ENCODE peak calls at places on chromosomes 12 and 14, in eight cellular contexts. One of them, this sample, is unnamed.

GRCh38 chr12:93109794-93110203 is 180.7 kb upstream of the EEA1 start:
- DNase-seq in CD8-positive, alpha-beta T cell: no peak
- DNase-seq in AG09309: no peak
- DNase-seq in A549: no peak
- DNase-seq in AG10803: no peak
- DNase-seq in cardiac fibroblast: no peak
- DNase-seq in fibroblast of lung: no peak
- DNase-seq in ovary: peak
- DNase-seq in this sample: no peak

GRCh38 chr14:33796356-33796755 is 154.5 kb downstream of the EGLN3 start:
- DNase-seq in CD8-positive, alpha-beta T cell: no peak
- DNase-seq in AG09309: no peak
- DNase-seq in A549: no peak
- DNase-seq in AG10803: peak
- DNase-seq in cardiac fibroblast: peak
- DNase-seq in fibroblast of lung: peak
- DNase-seq in ovary: no peak
- DNase-seq in this sample: no peak

GRCh38 chr12:121810833-121811433 is 7.1 kb downstream of the SETD1B start:
- DNase-seq in CD8-positive, alpha-beta T cell: no peak
- DNase-seq in AG09309: no peak
- DNase-seq in A549: no peak
- DNase-seq in AG10803: no peak
- DNase-seq in cardiac fibroblast: no peak
- DNase-seq in fibroblast of lung: no peak
- DNase-seq in ovary: no peak
- DNase-seq in this sample: no peak

GRCh38 chr14:81275305-81275950 is 54.7 kb upstream of the GTF2A1 start:
- DNase-seq in CD8-positive, alpha-beta T cell: no peak
- DNase-seq in AG09309: no peak
- DNase-seq in A549: no peak
- DNase-seq in AG10803: no peak
- DNase-seq in cardiac fibroblast: no peak
- DNase-seq in fibroblast of lung: no peak
- DNase-seq in ovary: no peak
- DNase-seq in this sample: no peak

GRCh38 chr12:60849723-60850122 is 1253.9 kb downstream of the SLC16A7 start:
- DNase-seq in CD8-positive, alpha-beta T cell: no peak
- DNase-seq in AG09309: no peak
- DNase-seq in A549: no peak
- DNase-seq in AG10803: no peak
- DNase-seq in cardiac fibroblast: no peak
- DNase-seq in fibroblast of lung: no peak
- DNase-seq in ovary: no peak
- DNase-seq in this sample: no peak

GRCh38 chr14:100528962-100529560 is 58.2 kb downstream of the BEGAIN start:
- DNase-seq in CD8-positive, alpha-beta T cell: no peak
- DNase-seq in AG09309: no peak
- DNase-seq in A549: no peak
- DNase-seq in AG10803: no peak
- DNase-seq in cardiac fibroblast: no peak
- DNase-seq in fibroblast of lung: no peak
- DNase-seq in ovary: no peak
- DNase-seq in this sample: no peak

GRCh38 chr14:23660290-23661226 is 24.4 kb downstream of the DHRS2 start:
- DNase-seq in CD8-positive, alpha-beta T cell: no peak
- DNase-seq in AG09309: no peak
- DNase-seq in A549: no peak
- DNase-seq in AG10803: no peak
- DNase-seq in cardiac fibroblast: no peak
- DNase-seq in fibroblast of lung: no peak
- DNase-seq in ovary: peak
- DNase-seq in this sample: no peak

GRCh38 chr12:108938247-108938924 is 58.5 kb downstream of the DAO start:
- DNase-seq in CD8-positive, alpha-beta T cell: no peak
- DNase-seq in AG09309: no peak
- DNase-seq in A549: no peak
- DNase-seq in AG10803: no peak
- DNase-seq in cardiac fibroblast: no peak
- DNase-seq in fibroblast of lung: no peak
- DNase-seq in ovary: no peak
- DNase-seq in this sample: no peak

GRCh38 chr12:113230315-113231274 is 9.3 kb downstream of the TPCN1 start:
- DNase-seq in CD8-positive, alpha-beta T cell: no peak
- DNase-seq in AG09309: no peak
- DNase-seq in A549: no peak
- DNase-seq in AG10803: no peak
- DNase-seq in cardiac fibroblast: no peak
- DNase-seq in fibroblast of lung: no peak
- DNase-seq in ovary: no peak
- DNase-seq in this sample: no peak

GRCh38 chr12:52243774-52244614 is 11.0 kb downstream of the KRT7 start:
- DNase-seq in CD8-positive, alpha-beta T cell: peak
- DNase-seq in AG09309: peak
- DNase-seq in A549: peak
- DNase-seq in AG10803: peak
- DNase-seq in cardiac fibroblast: peak
- DNase-seq in fibroblast of lung: peak
- DNase-seq in ovary: peak
- DNase-seq in this sample: peak

GRCh38 chr12:6338955-6339761 is 2.7 kb downstream of the TNFRSF1A start:
- DNase-seq in CD8-positive, alpha-beta T cell: no peak
- DNase-seq in AG09309: no peak
- DNase-seq in A549: no peak
- DNase-seq in AG10803: no peak
- DNase-seq in cardiac fibroblast: peak
- DNase-seq in fibroblast of lung: peak
- DNase-seq in ovary: no peak
- DNase-seq in this sample: no peak

GRCh38 chr12:75850751-75851462 is 180.7 kb downstream of the PHLDA1 start:
- DNase-seq in CD8-positive, alpha-beta T cell: no peak
- DNase-seq in AG09309: no peak
- DNase-seq in A549: peak
- DNase-seq in AG10803: peak
- DNase-seq in cardiac fibroblast: peak
- DNase-seq in fibroblast of lung: peak
- DNase-seq in ovary: no peak
- DNase-seq in this sample: no peak

GRCh38 chr12:109596418-109597244 is 23.0 kb downstream of the MVK start:
- DNase-seq in CD8-positive, alpha-beta T cell: no peak
- DNase-seq in AG09309: no peak
- DNase-seq in A549: no peak
- DNase-seq in AG10803: no peak
- DNase-seq in cardiac fibroblast: no peak
- DNase-seq in fibroblast of lung: no peak
- DNase-seq in ovary: no peak
- DNase-seq in this sample: no peak

GRCh38 chr12:77401480-77402105 is 336.2 kb upstream of the E2F7 start:
- DNase-seq in CD8-positive, alpha-beta T cell: no peak
- DNase-seq in AG09309: peak
- DNase-seq in A549: no peak
- DNase-seq in AG10803: peak
- DNase-seq in cardiac fibroblast: no peak
- DNase-seq in fibroblast of lung: no peak
- DNase-seq in ovary: no peak
- DNase-seq in this sample: no peak

GRCh38 chr12:41709463-41710285 is 435.0 kb downstream of the GXYLT1 start:
- DNase-seq in CD8-positive, alpha-beta T cell: no peak
- DNase-seq in AG09309: no peak
- DNase-seq in A549: peak
- DNase-seq in AG10803: no peak
- DNase-seq in cardiac fibroblast: no peak
- DNase-seq in fibroblast of lung: no peak
- DNase-seq in ovary: no peak
- DNase-seq in this sample: no peak

GRCh38 chr12:85279449-85280137 is 427 bp upstream of the ALX1 start:
- DNase-seq in CD8-positive, alpha-beta T cell: no peak
- DNase-seq in AG09309: no peak
- DNase-seq in A549: no peak
- DNase-seq in AG10803: no peak
- DNase-seq in cardiac fibroblast: no peak
- DNase-seq in fibroblast of lung: no peak
- DNase-seq in ovary: no peak
- DNase-seq in this sample: no peak

GRCh38 chr12:54082402-54082892 is 28.8 kb downstream of the HOXC4 start:
- DNase-seq in CD8-positive, alpha-beta T cell: peak
- DNase-seq in AG09309: no peak
- DNase-seq in A549: no peak
- DNase-seq in AG10803: no peak
- DNase-seq in cardiac fibroblast: peak
- DNase-seq in fibroblast of lung: no peak
- DNase-seq in ovary: peak
- DNase-seq in this sample: no peak

GRCh38 chr12:89353823-89354629 is 1.7 kb upstream of the DUSP6 start:
- DNase-seq in CD8-positive, alpha-beta T cell: peak
- DNase-seq in AG09309: no peak
- DNase-seq in A549: peak
- DNase-seq in AG10803: peak
- DNase-seq in cardiac fibroblast: peak
- DNase-seq in fibroblast of lung: peak
- DNase-seq in ovary: peak
- DNase-seq in this sample: no peak

GRCh38 chr12:117450186-117450585 is 88.8 kb upstream of the NOS1 start:
- DNase-seq in CD8-positive, alpha-beta T cell: no peak
- DNase-seq in AG09309: no peak
- DNase-seq in A549: no peak
- DNase-seq in AG10803: no peak
- DNase-seq in cardiac fibroblast: no peak
- DNase-seq in fibroblast of lung: no peak
- DNase-seq in ovary: no peak
- DNase-seq in this sample: no peak

GRCh38 chr14:76089151-76089550 is 62.6 kb upstream of the GPATCH2L start:
- DNase-seq in CD8-positive, alpha-beta T cell: no peak
- DNase-seq in AG09309: no peak
- DNase-seq in A549: no peak
- DNase-seq in AG10803: no peak
- DNase-seq in cardiac fibroblast: no peak
- DNase-seq in fibroblast of lung: no peak
- DNase-seq in ovary: no peak
- DNase-seq in this sample: no peak

GRCh38 chr14:76089575-76089974 is 62.1 kb upstream of the GPATCH2L start:
- DNase-seq in CD8-positive, alpha-beta T cell: no peak
- DNase-seq in AG09309: no peak
- DNase-seq in A549: no peak
- DNase-seq in AG10803: no peak
- DNase-seq in cardiac fibroblast: no peak
- DNase-seq in fibroblast of lung: no peak
- DNase-seq in ovary: no peak
- DNase-seq in this sample: no peak

GRCh38 chr14:76090611-76091010 is 61.1 kb upstream of the GPATCH2L start:
- DNase-seq in CD8-positive, alpha-beta T cell: no peak
- DNase-seq in AG09309: peak
- DNase-seq in A549: no peak
- DNase-seq in AG10803: peak
- DNase-seq in cardiac fibroblast: no peak
- DNase-seq in fibroblast of lung: no peak
- DNase-seq in ovary: no peak
- DNase-seq in this sample: no peak

GRCh38 chr14:76086636-76087035 is 65.1 kb upstream of the GPATCH2L start:
- DNase-seq in CD8-positive, alpha-beta T cell: no peak
- DNase-seq in AG09309: no peak
- DNase-seq in A549: no peak
- DNase-seq in AG10803: no peak
- DNase-seq in cardiac fibroblast: no peak
- DNase-seq in fibroblast of lung: no peak
- DNase-seq in ovary: no peak
- DNase-seq in this sample: no peak

DNA sequence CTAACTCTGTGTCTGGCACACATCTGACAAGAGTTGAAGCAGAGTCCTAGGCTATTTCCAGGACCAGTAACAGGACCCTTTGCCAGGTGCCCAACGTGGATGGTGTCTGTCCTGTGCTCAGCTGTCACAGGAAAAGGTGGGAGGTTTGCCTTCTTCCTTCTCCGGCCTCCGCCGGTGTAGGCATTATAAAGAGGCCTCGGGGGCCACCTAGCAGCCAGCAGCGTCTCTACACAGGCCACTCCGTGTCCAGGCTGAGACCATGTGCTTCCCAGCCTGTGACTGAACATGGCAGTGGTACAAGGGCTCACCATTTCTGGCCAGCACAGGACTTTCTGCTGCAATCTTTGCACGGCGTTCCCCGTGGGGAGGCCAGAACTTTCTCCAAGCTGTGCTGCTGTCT is 60.7 kb upstream of the GPATCH2L start:
- DNase-seq in CD8-positive, alpha-beta T cell: no peak
- DNase-seq in AG09309: no peak
- DNase-seq in A549: no peak
- DNase-seq in AG10803: peak
- DNase-seq in cardiac fibroblast: peak
- DNase-seq in fibroblast of lung: no peak
- DNase-seq in ovary: no peak
- DNase-seq in this sample: no peak
- TF ChIP-seq CTCF in CD8-positive, alpha-beta T cell: no peak
- TF ChIP-seq CTCF in AG09309: peak
- TF ChIP-seq CTCF in A549: no peak
- TF ChIP-seq CTCF in AG10803: peak
- TF ChIP-seq CTCF in cardiac fibroblast: peak
- TF ChIP-seq CTCF in fibroblast of lung: peak
- TF ChIP-seq CTCF in ovary: no peak
- TF ChIP-seq CTCF in this sample: peak

DNA sequence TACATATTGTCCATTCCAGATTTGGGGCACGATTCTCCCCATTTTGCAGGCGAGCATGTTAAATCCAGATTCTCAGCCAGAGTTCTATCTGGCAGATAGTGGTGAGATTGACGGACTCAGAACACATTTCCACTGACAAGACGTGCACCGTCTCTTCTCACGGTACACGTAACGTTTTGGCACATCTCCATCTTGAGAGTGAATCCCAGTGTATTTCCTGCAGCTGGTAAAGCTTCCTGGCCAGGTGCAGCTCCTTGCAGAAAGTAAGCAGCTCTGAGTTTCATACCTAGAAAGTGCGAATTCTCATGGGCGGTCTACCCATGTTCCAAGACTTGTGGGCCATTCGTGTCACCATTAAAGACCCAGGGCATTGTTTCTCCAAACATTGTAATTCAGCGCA is 102.6 kb downstream of the TSPAN9 start:
- DNase-seq in CD8-positive, alpha-beta T cell: no peak
- DNase-seq in AG09309: no peak
- DNase-seq in A549: no peak
- DNase-seq in AG10803: no peak
- DNase-seq in cardiac fibroblast: no peak
- DNase-seq in fibroblast of lung: no peak
- DNase-seq in ovary: no peak
- DNase-seq in this sample: no peak
- TF ChIP-seq CTCF in CD8-positive, alpha-beta T cell: no peak
- TF ChIP-seq CTCF in AG09309: no peak
- TF ChIP-seq CTCF in A549: no peak
- TF ChIP-seq CTCF in AG10803: no peak
- TF ChIP-seq CTCF in cardiac fibroblast: no peak
- TF ChIP-seq CTCF in fibroblast of lung: no peak
- TF ChIP-seq CTCF in ovary: no peak
- TF ChIP-seq CTCF in this sample: no peak

GRCh38 chr14:57611555-57612075 is 118.0 kb upstream of the CCDC198 start:
- DNase-seq in CD8-positive, alpha-beta T cell: no peak
- DNase-seq in AG09309: no peak
- DNase-seq in A549: no peak
- DNase-seq in AG10803: no peak
- DNase-seq in cardiac fibroblast: no peak
- DNase-seq in fibroblast of lung: no peak
- DNase-seq in ovary: no peak
- DNase-seq in this sample: no peak
- TF ChIP-seq CTCF in CD8-positive, alpha-beta T cell: no peak
- TF ChIP-seq CTCF in AG09309: no peak
- TF ChIP-seq CTCF in A549: no peak
- TF ChIP-seq CTCF in AG10803: no peak
- TF ChIP-seq CTCF in cardiac fibroblast: no peak
- TF ChIP-seq CTCF in fibroblast of lung: no peak
- TF ChIP-seq CTCF in ovary: no peak
- TF ChIP-seq CTCF in this sample: no peak

GRCh38 chr12:126617312-126617711 is 1552.1 kb downstream of the AACS start:
- DNase-seq in CD8-positive, alpha-beta T cell: no peak
- DNase-seq in AG09309: no peak
- DNase-seq in A549: peak
- DNase-seq in AG10803: no peak
- DNase-seq in cardiac fibroblast: no peak
- DNase-seq in fibroblast of lung: no peak
- DNase-seq in ovary: no peak
- DNase-seq in this sample: no peak
- TF ChIP-seq CTCF in CD8-positive, alpha-beta T cell: no peak
- TF ChIP-seq CTCF in AG09309: peak
- TF ChIP-seq CTCF in A549: no peak
- TF ChIP-seq CTCF in AG10803: peak
- TF ChIP-seq CTCF in cardiac fibroblast: no peak
- TF ChIP-seq CTCF in fibroblast of lung: peak
- TF ChIP-seq CTCF in ovary: no peak
- TF ChIP-seq CTCF in this sample: peak